ENCODE peak calls at places on chromosome 7, in six cellular contexts. U, X, C, J, V and Q are unnamed samples.

GRCh38 chr7:26526288-26526587 is 234.6 kb downstream of the SNX10 start:
- DNase-seq in C (no peak), U (no peak), V (no peak), J (no peak), X (no peak), Q (no peak)

GRCh38 chr7:66189695-66190503 is 15.2 kb upstream of the TPST1 start:
- DNase-seq in J (no peak), X (no peak), U (no peak), V (no peak), C (no peak), Q (no peak)

GRCh38 chr7:51521649-51522048 is 205.0 kb upstream of the COBL start:
- DNase-seq in C (no peak), X (no peak), U (no peak), J (no peak), V (no peak), Q (no peak)

GRCh38 chr7:141785711-141786552 is 4.1 kb upstream of the TAS2R5 start:
- DNase-seq in C (no peak), X (no peak), J (peak), U (peak), V (peak), Q (peak)

GRCh38 chr7:67758551-67758950 is 761.9 kb downstream of the TYW1 start:
- DNase-seq in X (no peak), V (no peak), J (no peak), U (no peak), C (no peak), Q (no peak)

GRCh38 chr7:34337163-34337562 is 320.9 kb upstream of the NPSR1 start:
- DNase-seq in C (no peak), J (no peak), V (no peak), U (no peak), X (no peak), Q (no peak)

GRCh38 chr7:80732635-80733034 is 94.2 kb downstream of the CD36 start:
- DNase-seq in J (no peak), U (no peak), X (no peak), C (no peak), V (no peak), Q (no peak)

GRCh38 chr7:155405399-155406318 is 52.3 kb upstream of the EN2 start:
- DNase-seq in J (no peak), C (no peak), U (no peak), X (peak), V (no peak), Q (no peak)

GRCh38 chr7:45888993-45889366 is 692 bp downstream of the IGFBP1 start:
- DNase-seq in V (peak), U (no peak), J (no peak), C (no peak), X (peak), Q (no peak)

GRCh38 chr7:386385-386784 is 96.4 kb downstream of the FOXL3 start:
- DNase-seq in C (no peak), X (no peak), V (no peak), U (no peak), J (no peak), Q (no peak)

GRCh38 chr7:117061751-117062150 is 108.5 kb downstream of the ST7 start:
- DNase-seq in U (peak), C (no peak), V (no peak), X (no peak), J (no peak), Q (no peak)

GRCh38 chr7:66748127-66748511 is 7.6 kb downstream of the RABGEF1 start:
- DNase-seq in U (no peak), V (no peak), C (no peak), J (no peak), X (no peak), Q (peak)

GRCh38 chr7:149016876-149017275 is 11.4 kb downstream of the PDIA4 start:
- DNase-seq in V (no peak), J (no peak), X (no peak), C (no peak), U (no peak), Q (no peak)

GRCh38 chr7:47786557-47787248 is 161.6 kb downstream of the PKD1L1 start:
- DNase-seq in C (peak), V (peak), X (peak), J (peak), U (peak), Q (peak)

GRCh38 chr7:76193881-76194280 is 7.8 kb upstream of the SRRM3 start:
- DNase-seq in J (no peak), X (no peak), C (no peak), U (no peak), V (no peak), Q (no peak)

GRCh38 chr7:95493247-95493646 is 7.5 kb downstream of the ASB4 start:
- DNase-seq in J (no peak), C (no peak), X (no peak), U (peak), V (peak), Q (no peak)

GRCh38 chr7:156095908-156096539 is 283.8 kb upstream of the SHH start:
- DNase-seq in V (no peak), X (no peak), U (no peak), C (no peak), J (no peak), Q (no peak)

GRCh38 chr7:2520131-2520807 is 695 bp downstream of the LFNG start:
- DNase-seq in U (no peak), X (no peak), J (no peak), C (no peak), V (no peak), Q (no peak)

GRCh38 chr7:15368653-15369052 is 193.2 kb downstream of the AGMO start:
- DNase-seq in X (no peak), J (no peak), U (no peak), C (no peak), V (no peak), Q (no peak)
- H3K14ac ChIP-seq in X (no peak), J (no peak), U (no peak), C (no peak), V (no peak), Q (no peak)

DNA sequence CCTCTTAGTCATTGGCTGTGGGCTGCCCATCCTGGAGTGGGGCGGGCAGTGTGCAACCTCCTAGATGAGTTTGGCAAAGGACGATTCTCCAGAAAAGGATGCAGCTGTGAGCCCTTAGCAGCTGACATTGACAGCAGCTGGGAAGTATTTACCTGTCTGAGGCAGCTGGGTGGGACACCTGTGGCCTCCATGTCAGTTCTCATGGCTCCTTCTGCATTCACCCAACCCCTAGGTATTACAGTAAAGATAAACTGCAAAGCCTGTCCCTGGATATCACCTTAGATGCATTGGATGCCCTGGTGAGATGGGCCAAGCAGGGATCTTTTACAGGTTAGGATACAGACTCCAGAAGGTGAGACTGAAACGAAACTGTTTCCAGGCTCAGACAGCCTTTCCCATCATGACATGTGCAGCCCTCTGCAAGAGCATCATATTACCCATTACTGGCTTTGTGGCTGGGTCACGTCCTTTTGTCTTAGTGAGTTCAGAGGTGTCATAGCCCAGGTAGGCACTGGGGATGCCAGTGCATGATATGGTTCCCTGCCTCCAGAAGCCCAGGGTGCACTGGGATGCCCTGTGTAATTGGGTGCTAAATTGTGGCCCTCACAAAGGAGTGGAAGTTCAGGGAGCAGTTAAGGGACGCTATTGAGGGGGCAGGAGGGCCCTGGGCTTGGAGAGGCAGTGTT is 28.9 kb downstream of the MINDY4 start:
- DNase-seq in C (no peak), J (no peak), U (no peak), X (no peak), V (peak), Q (no peak)
- H3K14ac ChIP-seq in C (no peak), J (no peak), U (peak), X (no peak), V (peak), Q (no peak)

DNA sequence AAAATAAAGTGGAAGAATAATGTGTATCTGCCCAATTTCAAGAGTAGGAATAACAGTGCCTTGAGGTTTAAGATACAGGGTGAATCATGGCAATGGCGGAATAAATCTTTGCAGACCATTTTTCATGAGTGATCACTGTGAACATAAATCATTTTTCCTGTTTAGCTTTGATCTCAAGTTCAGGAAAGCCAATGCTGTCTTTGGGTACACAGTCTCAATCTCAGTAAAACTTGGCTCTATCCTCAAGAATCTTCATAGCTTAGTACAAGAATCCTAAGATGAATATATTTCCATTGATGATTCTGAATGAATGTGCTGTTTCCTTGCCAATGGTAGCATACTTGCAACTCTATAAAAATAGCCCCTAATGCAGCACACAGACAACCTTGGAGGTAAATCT is 6.8 kb downstream of the NAMPT start:
- DNase-seq in X (no peak), V (peak), U (no peak), J (no peak), C (no peak), Q (no peak)
- H3K14ac ChIP-seq in X (no peak), V (no peak), U (no peak), J (no peak), C (no peak), Q (no peak)

DNA sequence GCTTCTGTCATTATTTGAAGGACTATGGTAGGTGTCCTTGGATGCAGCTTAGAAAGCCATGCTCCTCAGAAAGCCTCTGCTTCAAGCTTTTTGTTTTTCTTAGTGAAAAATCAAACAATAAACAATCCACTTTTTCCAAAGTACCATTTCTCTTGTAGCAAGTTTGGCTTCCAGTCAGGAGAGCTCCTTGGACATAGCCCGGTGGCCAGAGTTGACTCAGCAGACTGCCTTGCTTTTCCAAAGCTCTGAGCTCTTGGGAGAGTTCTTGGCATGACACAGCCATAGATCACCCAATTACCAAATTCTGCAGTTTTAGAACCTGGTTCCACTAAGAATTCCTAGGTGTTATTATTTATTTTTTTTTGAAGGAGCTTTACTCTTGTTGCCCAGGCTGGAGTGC is 189.4 kb upstream of the MTPN start:
- DNase-seq in U (no peak), X (no peak), V (no peak), J (no peak), C (no peak), Q (no peak)
- H3K14ac ChIP-seq in U (no peak), X (no peak), V (no peak), J (no peak), C (no peak), Q (no peak)